ENCODE peak calls at places on chromosomes 4 and X, in ten cellular contexts. W is cardiac fibroblast, T is right cardiac atrium, D is lower leg skin, Y is HepG2, B is choroid plexus epithelial cell, P is transverse colon, E is ovary, U is tibial nerve, A is sigmoid colon. Q is an unnamed sample.
A peak's percentile ranks its signal among the peaks of the same experiment; 100 is the strongest.

GRCh38 chrX:139106111-139106510 is 394.6 kb upstream of the FGF13 start:
- DNase-seq in D (no peak), U (no peak), P (no peak), W (no peak), E (no peak), A (no peak), T (no peak), B (no peak), Y (no peak), Q (peak; percentile 3)

GRCh38 chr4:48640699-48641098 is 139.4 kb downstream of the FRYL start:
- DNase-seq in D (no peak), P (no peak), B (no peak), T (no peak), A (no peak), Y (no peak), E (no peak), U (no peak), W (no peak), Q (no peak)

GRCh38 chr4:108926058-108926457 is 163.2 kb upstream of the ETNPPL start:
- DNase-seq in B (peak; percentile 41), D (no peak), E (no peak), W (peak; percentile 66), P (no peak), U (no peak), T (no peak), Y (no peak), A (no peak), Q (no peak)

GRCh38 chr4:20428410-20429160 is 176.9 kb downstream of the SLIT2 start:
- DNase-seq in B (peak; percentile 61), T (no peak), P (no peak), Y (no peak), D (no peak), U (no peak), E (no peak), A (no peak), W (peak; percentile 53), Q (no peak)

GRCh38 chr4:104494822-104495559 is at the start of gene CXXC4:
- DNase-seq in D (no peak), B (peak; percentile 40), P (peak; percentile 67), W (peak; percentile 5), Y (peak; percentile 10), T (peak; percentile 88), U (peak; percentile 44), E (peak; percentile 81), A (peak; percentile 90), Q (peak; percentile 87)

GRCh38 chr4:14879643-14880042 is 122.6 kb upstream of the CPEB2 start:
- DNase-seq in D (no peak), W (no peak), A (no peak), B (no peak), Y (no peak), T (no peak), P (no peak), U (no peak), E (no peak), Q (no peak)

GRCh38 chrX:95117556-95117955 is 1443.5 kb downstream of the FAM133A start:
- DNase-seq in U (no peak), D (no peak), E (no peak), A (no peak), W (no peak), P (no peak), T (no peak), Y (no peak), B (no peak), Q (no peak)

GRCh38 chr4:8599657-8600056 is 7.1 kb downstream of the CPZ start:
- DNase-seq in T (no peak), U (no peak), A (no peak), P (no peak), E (peak; percentile 70), D (no peak), W (peak; percentile 50), Y (no peak), B (peak; percentile 96), Q (no peak)

GRCh38 chr4:53618321-53618720 is 27.0 kb upstream of the LNX1 start:
- DNase-seq in U (no peak), A (no peak), W (no peak), B (no peak), E (no peak), T (no peak), P (no peak), D (no peak), Y (no peak), Q (no peak)
- H3K4me3 ChIP-seq in U (no peak overlapping the region), A (no peak overlapping the region), W (no peak overlapping the region), B (no peak overlapping the region), E (no peak overlapping the region), T (no peak overlapping the region), P (no peak overlapping the region), D (no peak overlapping the region), Y (no peak overlapping the region), Q (no peak overlapping the region)

GRCh38 chrX:133988010-133988409 is 2.6 kb upstream of the GPC3 start:
- DNase-seq in A (no peak), D (no peak), P (no peak), Y (no peak), E (no peak), T (no peak), W (no peak), U (no peak), B (no peak), Q (no peak)

GRCh38 chrX:133987188-133987587 is 1.8 kb upstream of the GPC3 start:
- DNase-seq in Y (peak; percentile 87), A (no peak), E (no peak), D (no peak), U (no peak), P (no peak), W (no peak), B (no peak), T (no peak), Q (no peak)

GRCh38 chrX:133985164-133986007 is at the start of gene GPC3:
- DNase-seq in D (no peak), Y (peak; percentile 73), B (peak; percentile 20), P (peak; percentile 27), T (peak; percentile 70), A (peak; percentile 72), E (peak; percentile 67), W (no peak), U (no peak), Q (peak; percentile 71)

GRCh38 chrX:133984857-133985163 is 584 bp downstream of the GPC3 start:
- DNase-seq in T (peak; percentile 47), E (no peak), W (no peak), B (no peak), D (no peak), U (no peak), P (no peak), A (no peak), Y (no peak), Q (no peak)

GRCh38 chrX:133986008-133986683 is 752 bp upstream of the GPC3 start:
- DNase-seq in A (no peak), E (no peak), B (no peak), W (no peak), U (no peak), Y (no peak), T (no peak), P (no peak), D (no peak), Q (no peak)
- H3K4me3 ChIP-seq in A (peak overlapping the region; percentile 12), E (peak overlapping the region; percentile 34), B (peak overlapping the region; percentile 20), W (no peak overlapping the region), U (peak overlapping the region; percentile 31), Y (peak overlapping the region; percentile 55), T (peak overlapping the region; percentile 79), P (no peak overlapping the region), D (no peak overlapping the region), Q (peak overlapping the region; percentile 36)

DNA sequence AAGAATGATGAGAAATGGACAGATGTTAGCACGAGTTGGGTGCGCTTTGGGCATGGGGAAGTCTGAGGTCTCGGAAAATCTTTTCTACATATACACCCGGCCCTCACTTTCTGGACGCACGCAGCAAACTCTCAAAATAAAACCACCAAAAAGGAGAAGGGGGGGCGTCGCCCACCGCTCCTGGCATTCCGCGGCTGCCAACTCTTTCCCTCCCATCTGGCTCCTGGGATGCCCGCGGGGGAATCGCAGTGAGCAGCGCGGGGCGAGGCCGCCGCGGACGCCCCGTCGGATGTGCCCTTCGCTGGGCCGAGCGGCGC is 697 bp downstream of the IGFBP7 start:
- DNase-seq in E (no peak), T (peak; percentile 71), W (peak; percentile 39), D (no peak), U (no peak), Y (no peak), P (no peak), A (no peak), B (peak; percentile 39), Q (no peak)
- H3K4me3 ChIP-seq in E (peak overlapping the region; percentile 68), T (peak overlapping the region; percentile 82), W (peak overlapping the region; percentile 94), D (peak overlapping the region; percentile 85), U (peak overlapping the region; percentile 69), Y (no peak overlapping the region), P (peak overlapping the region; percentile 75), A (peak overlapping the region; percentile 67), B (peak overlapping the region; percentile 98), Q (peak overlapping the region; percentile 6)

DNA sequence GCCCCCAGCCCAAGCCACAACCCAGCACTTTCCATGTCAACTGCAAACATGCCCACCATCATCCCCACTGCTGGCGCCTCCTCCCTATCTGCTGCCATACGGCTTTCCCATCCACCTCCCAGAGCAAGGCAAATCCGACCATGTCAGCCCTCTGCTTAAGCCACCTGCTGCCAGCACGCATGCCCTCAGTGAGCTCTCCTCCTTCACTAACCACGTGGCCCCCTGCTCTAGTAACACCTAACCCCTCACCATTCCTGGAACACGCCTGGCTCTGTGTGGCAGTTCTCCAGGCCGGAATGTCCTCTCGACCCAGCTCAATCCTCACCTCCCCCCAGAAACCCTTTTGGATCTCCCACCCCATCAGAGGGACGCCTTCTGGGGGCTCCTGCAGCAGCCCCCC is 17.4 kb downstream of the BCAP31 start:
- DNase-seq in Y (no peak), T (peak; percentile 60), E (no peak), A (no peak), B (no peak), P (no peak), D (no peak), W (no peak), U (no peak), Q (no peak)
- H3K4me3 ChIP-seq in Y (no peak overlapping the region), T (no peak overlapping the region), E (no peak overlapping the region), A (no peak overlapping the region), B (no peak overlapping the region), P (no peak overlapping the region), D (no peak overlapping the region), W (no peak overlapping the region), U (no peak overlapping the region), Q (no peak overlapping the region)

DNA sequence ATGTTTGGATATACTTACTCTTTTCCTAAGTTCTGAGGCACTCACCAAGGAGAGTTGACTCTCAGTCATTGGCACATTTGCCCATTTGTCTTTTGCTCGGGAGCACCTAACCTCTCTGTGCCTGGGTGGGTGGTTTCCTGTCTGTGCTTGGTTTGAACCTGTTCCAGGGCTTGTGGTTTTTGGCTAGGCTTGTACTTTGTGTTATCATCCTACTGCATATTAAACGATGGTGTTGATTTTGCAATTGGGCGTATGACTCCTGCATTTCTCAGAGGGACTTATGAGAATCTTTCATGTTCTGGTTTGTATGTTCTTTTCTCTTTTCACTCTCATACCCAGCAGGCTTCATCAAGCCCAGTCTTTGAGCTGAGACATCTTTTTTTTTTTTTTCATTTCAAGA is 161.7 kb downstream of the BTC start:
- DNase-seq in Y (no peak), U (peak; percentile 41), E (no peak), A (no peak), B (peak; percentile 99), T (no peak), D (peak; percentile 29), W (peak; percentile 99), P (peak; percentile 24), Q (no peak)
- H3K4me3 ChIP-seq in Y (no peak overlapping the region), U (no peak overlapping the region), E (no peak overlapping the region), A (no peak overlapping the region), B (no peak overlapping the region), T (no peak overlapping the region), D (no peak overlapping the region), W (no peak overlapping the region), P (no peak overlapping the region), Q (no peak overlapping the region)

Q was measured in hepatocyte.